ENCODE peak calls at places on chromosomes 1 and 21, in four cellular contexts. B, V, I and J are unnamed samples.

GRCh38 chr1:56339786-56340465 is 239.4 kb downstream of the PLPP3 start:
- DNase-seq in I (no peak), V (no peak), B (no peak), J (no peak)

GRCh38 chr1:230696722-230697432 is 17.0 kb downstream of the AGT start:
- DNase-seq in V (no peak), I (no peak), B (no peak), J (no peak)

GRCh38 chr1:11529763-11530730 is 51.1 kb downstream of the DISP3 start:
- DNase-seq in B (no peak), V (no peak), I (no peak), J (no peak)

GRCh38 chr1:33683913-33684312 is 180.0 kb upstream of the HMGB4 start:
- DNase-seq in V (no peak), B (no peak), I (no peak), J (no peak)

GRCh38 chr1:1433804-1434130 is 1.7 kb upstream of the VWA1 start:
- DNase-seq in B (peak), I (no peak), V (no peak), J (peak)

GRCh38 chr1:31904339-31905092 is 33.7 kb downstream of the PTP4A2 start:
- DNase-seq in I (no peak), V (no peak), B (peak), J (peak)

GRCh38 chr1:119003413-119004128 is 15.4 kb upstream of the TBX15 start:
- DNase-seq in B (no peak), V (no peak), I (no peak), J (no peak)

GRCh38 chr1:182279724-182280506 is 111.7 kb downstream of the GLUL start:
- DNase-seq in B (no peak), I (no peak), V (no peak), J (no peak)

GRCh38 chr1:8200317-8201115 is 117.4 kb upstream of the SLC45A1 start:
- DNase-seq in B (no peak), I (no peak), V (no peak), J (no peak)

GRCh38 chr1:5794279-5794678 is 197.9 kb downstream of the NPHP4 start:
- DNase-seq in I (no peak), B (no peak), V (no peak), J (no peak)

GRCh38 chr1:29550119-29550841 is 314.0 kb downstream of the PTPRU start:
- DNase-seq in B (peak), I (no peak), V (no peak), J (peak)

GRCh38 chr21:30058928-30059327 is 107.7 kb downstream of the CLDN17 start:
- DNase-seq in B (no peak), I (no peak), V (no peak), J (no peak)

GRCh38 chr1:109630081-109630880 is 10.6 kb downstream of the AMPD2 start:
- DNase-seq in V (no peak), B (no peak), I (peak), J (no peak)

GRCh38 chr1:174448964-174449363 is 1.2 kb downstream of the GPR52 start:
- DNase-seq in I (no peak), V (no peak), B (no peak), J (no peak)

GRCh38 chr1:75273110-75273509 is 138.9 kb downstream of the LHX8 start:
- DNase-seq in B (no peak), I (no peak), V (no peak), J (no peak)

GRCh38 chr1:72567511-72567910 is 285.2 kb upstream of the NEGR1 start:
- DNase-seq in I (no peak), B (no peak), V (no peak), J (peak)

GRCh38 chr21:17947546-17947945 is 128.4 kb upstream of the C21orf91 start:
- DNase-seq in B (no peak), I (no peak), V (no peak), J (no peak)

GRCh38 chr1:20069932-20070331 is at the start of gene PLA2G5:
- DNase-seq in B (no peak), V (no peak), I (no peak), J (no peak)

GRCh38 chr1:93980320-93980744 is 71.1 kb upstream of the GCLM start:
- DNase-seq in I (peak), B (peak), V (no peak), J (no peak)

GRCh38 chr1:51282605-51283004 is 46.5 kb downstream of the RNF11 start:
- DNase-seq in B (no peak), I (no peak), V (no peak), J (no peak)

GRCh38 chr21:25837545-25838263 is 102.9 kb downstream of the GABPA start:
- DNase-seq in V (no peak), I (no peak), B (peak), J (peak)

GRCh38 chr1:185528084-185528656 is 206.0 kb upstream of the HMCN1 start:
- DNase-seq in I (no peak), V (peak), B (peak), J (no peak)

GRCh38 chr1:53176452-53177344 is 19.9 kb upstream of the CPT2 start:
- DNase-seq in B (peak), I (no peak), V (no peak), J (peak)
- H3K27ac ChIP-seq in B (peak), I (no peak), V (no peak), J (peak)

GRCh38 chr1:234875953-234876814 is 252.5 kb downstream of the TOMM20 start:
- DNase-seq in I (no peak), V (no peak), B (peak), J (peak)

GRCh38 chr1:234871710-234872262 is 256.9 kb downstream of the TOMM20 start:
- DNase-seq in I (no peak), B (no peak), V (no peak), J (no peak)

GRCh38 chr1:234875328-234875952 is 253.2 kb downstream of the TOMM20 start:
- DNase-seq in B (no peak), V (no peak), I (no peak), J (no peak)

GRCh38 chr1:234877761-234878160 is 250.9 kb downstream of the TOMM20 start:
- DNase-seq in V (no peak), B (no peak), I (no peak), J (no peak)

DNA sequence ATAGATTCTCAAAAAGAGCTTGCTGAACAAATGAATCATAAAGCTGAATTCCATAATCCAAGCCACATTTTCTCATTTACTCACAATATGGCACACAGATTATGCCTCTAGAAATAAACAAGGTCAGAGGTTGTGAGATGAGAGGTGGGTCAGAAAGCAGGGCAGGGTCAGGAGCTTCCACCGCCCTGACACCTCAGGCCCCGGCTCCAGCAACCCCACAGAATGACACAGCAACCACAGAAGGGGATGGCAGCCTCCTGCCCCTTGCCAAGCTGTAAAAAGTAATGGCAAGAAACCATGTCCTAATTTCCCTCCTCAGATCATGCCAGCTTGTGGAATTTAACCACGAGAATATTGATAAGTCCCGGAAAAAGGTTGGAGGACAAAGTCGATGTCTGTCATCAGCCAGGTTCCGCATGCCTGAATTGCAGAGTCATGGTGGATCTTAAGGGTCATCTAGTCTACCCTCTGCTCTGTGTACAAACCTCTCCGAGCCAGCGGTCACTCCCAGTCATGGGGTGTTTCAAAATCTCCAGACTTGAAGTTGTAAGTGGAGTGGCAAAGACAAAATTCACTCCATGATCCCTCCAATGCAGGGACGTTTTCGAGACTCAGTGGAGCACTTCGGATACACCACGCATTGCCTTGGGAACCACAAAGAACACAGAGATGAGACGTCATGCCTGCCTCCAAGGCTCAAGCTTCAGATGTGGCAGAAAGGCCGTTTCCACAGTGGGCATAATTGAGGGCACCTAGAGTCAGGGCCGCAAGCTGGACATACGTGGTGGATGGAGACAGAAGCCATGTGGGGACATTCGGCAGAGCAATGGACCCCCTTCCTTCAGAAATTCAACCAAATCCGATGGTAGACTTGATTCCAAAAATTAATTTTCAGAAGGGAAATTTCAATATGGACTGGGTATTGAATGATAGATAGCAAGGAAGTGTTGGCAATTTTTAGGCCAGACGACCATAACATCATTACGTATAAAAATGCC is 254.0 kb downstream of the TOMM20 start:
- DNase-seq in I (no peak), V (no peak), B (no peak), J (peak)
- H2AFZ ChIP-seq in I (no peak), V (no peak), B (no peak), J (no peak)

DNA sequence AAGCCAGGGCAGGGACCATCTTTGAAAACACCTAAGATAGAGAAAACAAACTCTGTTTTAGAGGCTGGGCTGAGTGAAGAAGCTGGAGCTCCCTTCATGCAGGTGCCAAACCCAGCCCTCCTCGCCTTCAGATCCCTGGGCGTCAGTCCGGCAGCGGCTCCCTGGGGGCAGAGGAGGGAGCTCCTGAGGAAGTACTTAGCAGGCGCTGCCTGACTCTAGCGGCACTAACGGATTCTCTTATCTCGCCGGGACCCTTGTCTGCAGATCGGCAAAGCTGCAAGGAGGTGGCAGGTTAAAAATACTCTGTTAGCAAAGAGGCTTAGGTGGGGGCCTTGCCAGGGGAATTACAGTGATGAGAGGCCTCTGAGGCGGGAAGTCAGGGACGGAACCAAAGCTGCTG is 79.6 kb downstream of the PLXNA2 start:
- DNase-seq in V (no peak), B (no peak), I (no peak), J (no peak)
- H3K27ac ChIP-seq in V (no peak), B (no peak), I (no peak), J (no peak)

GRCh38 chr1:161045749-161046573 is at the start of gene USF1:
- DNase-seq in B (peak), V (no peak), I (peak), J (peak)

GRCh38 chr1:161047436-161048420 is 2.0 kb upstream of the USF1 start:
- DNase-seq in I (no peak), B (no peak), V (no peak), J (no peak)

GRCh38 chr1:161044908-161045748 is 649 bp downstream of the USF1 start:
- DNase-seq in B (peak), I (peak), V (no peak), J (peak)

GRCh38 chr1:161046574-161047167 is 894 bp upstream of the USF1 start:
- DNase-seq in B (no peak), I (peak), V (no peak), J (no peak)

GRCh38 chr1:161044535-161044907 is 1.3 kb downstream of the USF1 start:
- DNase-seq in B (no peak), I (no peak), V (no peak), J (no peak)
- H2AFZ ChIP-seq in B (peak), I (no peak), V (peak), J (peak)

GRCh38 chr1:22118291-22118992 is 24.5 kb downstream of the WNT4 start:
- DNase-seq in I (no peak), B (no peak), V (no peak), J (no peak)

GRCh38 chr1:22115281-22115680 is 27.6 kb downstream of the WNT4 start:
- DNase-seq in I (no peak), B (no peak), V (no peak), J (no peak)

GRCh38 chr1:22119626-22120468 is 23.1 kb downstream of the WNT4 start:
- DNase-seq in B (no peak), I (no peak), V (no peak), J (no peak)

GRCh38 chr1:22117851-22118250 is 25.0 kb downstream of the WNT4 start:
- DNase-seq in I (no peak), B (no peak), V (no peak), J (no peak)

GRCh38 chr1:22117238-22117637 is 25.7 kb downstream of the WNT4 start:
- DNase-seq in V (no peak), I (no peak), B (no peak), J (no peak)
- H3K27ac ChIP-seq in V (no peak), I (no peak), B (no peak), J (no peak)

GRCh38 chr1:48943826-48944225 is 167.1 kb upstream of the BEND5 start:
- DNase-seq in I (no peak), B (no peak), V (no peak), J (no peak)
- H2AFZ ChIP-seq in I (no peak), B (no peak), V (no peak), J (no peak)

DNA sequence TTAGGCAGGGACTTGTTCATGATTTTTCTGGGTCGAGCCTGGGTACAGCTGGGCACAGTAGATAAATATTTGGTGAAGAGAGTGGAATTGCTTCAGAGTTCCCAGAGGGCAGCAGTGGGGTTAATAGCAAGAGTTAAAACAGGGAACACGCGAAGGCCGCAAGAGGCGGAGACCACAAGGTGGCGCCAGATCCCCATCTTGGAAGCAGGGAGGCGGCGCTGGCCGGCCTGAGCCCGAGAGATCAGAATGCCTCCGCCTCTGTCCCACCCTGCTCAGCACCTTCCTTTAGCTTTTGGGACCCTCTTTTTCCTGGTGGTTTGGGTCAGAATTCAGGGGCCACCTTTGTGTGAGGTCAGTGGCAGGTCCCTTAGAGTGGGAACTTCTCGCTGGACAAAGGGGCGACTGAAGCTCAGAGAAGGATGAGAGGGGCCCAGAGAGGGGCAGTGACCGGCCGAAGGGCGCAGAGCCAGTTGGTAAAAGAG is 6.5 kb upstream of the PADI2 start:
- DNase-seq in V (peak), B (peak), I (peak), J (peak)
- H3K27ac ChIP-seq in V (no peak), B (no peak), I (no peak), J (no peak)

GRCh38 chr1:181089777-181090505 is 1.4 kb downstream of the IER5 start:
- DNase-seq in I (peak), V (no peak), B (peak), J (peak)
- H2AFZ ChIP-seq in I (peak), V (no peak), B (no peak), J (peak)